ENCODE peak calls at places on chromosomes 12 and 14, in five cellular contexts. O is endothelial cell of umbilical vein, K is ovary, J is keratinocyte, X is pancreas. Y is an unnamed sample.
A peak's percentile ranks its signal among the peaks of the same experiment; 100 is the strongest.

GRCh38 chr12:54378791-54379400 is 5.6 kb downstream of the ZNF385A start:
- DNase-seq in X (peak; percentile 48), O (peak; percentile 36), K (peak; percentile 55), J (no peak), Y (no peak)

GRCh38 chr12:18304609-18305008 is 43.3 kb downstream of the PIK3C2G start:
- DNase-seq in O (no peak), X (no peak), J (no peak), K (no peak), Y (no peak)

GRCh38 chr12:22415342-22416309 is 81.1 kb upstream of the ST8SIA1 start:
- DNase-seq in X (peak; percentile 40), J (no peak), K (no peak), O (no peak), Y (no peak)

GRCh38 chr12:20017772-20018171 is 350.6 kb upstream of the PDE3A start:
- DNase-seq in J (no peak), K (no peak), O (no peak), X (no peak), Y (no peak)

GRCh38 chr14:69828372-69828771 is 31.3 kb upstream of the SLC10A1 start:
- DNase-seq in O (no peak), K (no peak), X (no peak), J (no peak), Y (no peak)

GRCh38 chr14:103563089-103563620 is 395 bp downstream of the COA8 start:
- DNase-seq in J (no peak), O (no peak), K (no peak), X (peak; percentile 56), Y (no peak)

GRCh38 chr14:100772607-100773165 is 46.0 kb downstream of the DLK1 start:
- DNase-seq in O (no peak), X (no peak), K (no peak), J (no peak), Y (no peak)

GRCh38 chr12:21656931-21657335 is 709 bp downstream of the LDHB start:
- DNase-seq in X (no peak), J (no peak), O (peak; percentile 69), K (peak; percentile 19), Y (peak; percentile 53)

GRCh38 chr14:52913271-52913670 is 37.6 kb downstream of the FERMT2 start:
- DNase-seq in X (no peak), K (no peak), J (no peak), O (peak; percentile 22), Y (no peak)

GRCh38 chr14:69901113-69901951 is 22.1 kb downstream of the SMOC1 start:
- DNase-seq in J (no peak), O (peak; percentile 81), X (no peak), K (no peak), Y (no peak)

GRCh38 chr12:52789637-52790426 is 6.1 kb downstream of the KRT3 start:
- DNase-seq in X (no peak), J (no peak), K (no peak), O (no peak), Y (no peak)
- H3K4me3 ChIP-seq in X (no peak overlapping the region), J (no peak overlapping the region), K (no peak overlapping the region), O (no peak overlapping the region), Y (no peak overlapping the region)

GRCh38 chr12:43847427-43847826 is 11.5 kb downstream of the TMEM117 start:
- DNase-seq in K (no peak), J (peak; percentile 50), X (no peak), O (no peak), Y (no peak)
- H3K4me3 ChIP-seq in K (no peak overlapping the region), J (no peak overlapping the region), X (no peak overlapping the region), O (no peak overlapping the region), Y (no peak overlapping the region)

GRCh38 chr12:122872815-122873361 is 23.0 kb downstream of the VPS37B start:
- DNase-seq in X (no peak), K (no peak), J (no peak), O (no peak), Y (no peak)

GRCh38 chr12:122871851-122872785 is 23.8 kb downstream of the VPS37B start:
- DNase-seq in O (peak; percentile 84), K (no peak), X (peak; percentile 57), J (no peak), Y (no peak)

GRCh38 chr12:122870163-122870842 is 25.6 kb downstream of the VPS37B start:
- DNase-seq in J (no peak), X (no peak), K (no peak), O (no peak), Y (no peak)

GRCh38 chr12:122869207-122869973 is 26.5 kb downstream of the VPS37B start:
- DNase-seq in K (no peak), O (no peak), X (no peak), J (no peak), Y (no peak)

DNA sequence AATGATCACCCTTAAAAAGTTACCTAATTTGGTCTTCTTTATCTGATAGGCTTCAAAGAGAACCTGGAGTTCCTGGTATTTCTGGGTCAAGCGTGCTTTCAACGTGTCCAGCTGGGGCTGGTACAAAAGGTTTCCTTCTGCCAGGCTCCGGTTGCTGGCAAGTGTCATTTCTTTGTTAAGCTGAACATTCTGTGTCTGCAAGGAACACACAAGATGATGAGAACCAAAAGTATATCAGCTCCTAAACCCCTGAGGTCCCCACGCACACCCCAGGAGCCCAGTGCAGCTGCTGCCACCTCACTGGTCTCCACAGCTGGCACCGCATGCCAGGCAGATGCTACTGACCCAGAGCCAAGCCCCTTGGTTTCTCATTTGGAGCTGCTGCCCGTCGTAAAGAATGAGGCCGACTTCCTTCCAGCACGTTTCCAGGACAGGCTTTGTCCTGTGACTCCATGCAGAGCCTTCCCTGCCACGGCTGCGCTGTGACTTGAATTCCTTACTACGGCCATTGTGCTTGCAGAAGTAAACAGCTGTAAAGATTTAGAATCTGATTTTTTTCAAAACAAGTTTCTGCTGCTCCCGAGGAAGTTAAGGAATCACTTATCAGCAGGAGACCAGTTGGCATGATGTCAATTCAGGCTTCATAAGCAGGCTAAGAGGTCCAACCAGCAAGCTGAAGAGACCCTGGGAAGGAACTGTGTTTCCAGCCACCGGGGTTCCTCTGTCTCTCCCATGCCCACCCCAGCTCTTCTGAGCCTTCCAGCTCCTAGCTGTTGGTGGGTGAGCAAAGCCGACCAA is 24.9 kb downstream of the VPS37B start:
- DNase-seq in J (no peak), O (peak; percentile 87), K (no peak), X (no peak), Y (no peak)
- H3K4me3 ChIP-seq in J (peak overlapping the region; percentile 8), O (no peak overlapping the region), K (no peak overlapping the region), X (no peak overlapping the region), Y (no peak overlapping the region)

GRCh38 chr14:21923820-21924219 is 250.2 kb upstream of the OR4E1 start:
- DNase-seq in J (no peak), K (no peak), X (no peak), O (peak; percentile 88), Y (peak; percentile 79)
- H3K4me3 ChIP-seq in J (no peak overlapping the region), K (no peak overlapping the region), X (no peak overlapping the region), O (no peak overlapping the region), Y (no peak overlapping the region)

GRCh38 chr14:89428556-89429196 is 11.6 kb upstream of the FOXN3 start:
- DNase-seq in O (no peak), K (peak; percentile 46), X (no peak), J (peak; percentile 71), Y (no peak)
- H3K4me3 ChIP-seq in O (no peak overlapping the region), K (no peak overlapping the region), X (no peak overlapping the region), J (no peak overlapping the region), Y (peak overlapping the region; percentile 52)